ENCODE peak calls at places on chromosomes 3 and 15, in four cellular contexts. One of them, this sample, is unnamed.

GRCh38 chr3:45778761-45779201 is 17.6 kb downstream of the SLC6A20 start:
- DNase-seq in cardiac fibroblast: no peak
- DNase-seq in fibroblast of mammary gland: no peak
- DNase-seq in psoas muscle: no peak
- DNase-seq in this sample: no peak

GRCh38 chr15:43517354-43518072 is at the start of gene MAP1A:
- DNase-seq in cardiac fibroblast: peak; percentile 67
- DNase-seq in fibroblast of mammary gland: peak; percentile 54
- DNase-seq in psoas muscle: peak; percentile 60
- DNase-seq in this sample: peak; percentile 78

GRCh38 chr3:99857278-99857677 is 39.6 kb downstream of the CMSS1 start:
- DNase-seq in cardiac fibroblast: no peak
- DNase-seq in fibroblast of mammary gland: no peak
- DNase-seq in psoas muscle: no peak
- DNase-seq in this sample: no peak

GRCh38 chr3:188944108-188944507 is 227.7 kb upstream of the TPRG1 start:
- DNase-seq in cardiac fibroblast: peak; percentile 58
- DNase-seq in fibroblast of mammary gland: no peak
- DNase-seq in psoas muscle: no peak
- DNase-seq in this sample: no peak

GRCh38 chr3:79521221-79521848 is 246.5 kb downstream of the ROBO1 start:
- DNase-seq in cardiac fibroblast: peak; percentile 59
- DNase-seq in fibroblast of mammary gland: peak; percentile 39
- DNase-seq in psoas muscle: no peak
- DNase-seq in this sample: peak; percentile 76

GRCh38 chr15:51223771-51224229 is 114.6 kb downstream of the CYP19A1 start:
- DNase-seq in cardiac fibroblast: peak; percentile 80
- DNase-seq in fibroblast of mammary gland: peak; percentile 97
- DNase-seq in psoas muscle: no peak
- DNase-seq in this sample: peak; percentile 55

GRCh38 chr15:85010472-85011209 is 29.0 kb downstream of the PDE8A start:
- DNase-seq in cardiac fibroblast: peak; percentile 67
- DNase-seq in fibroblast of mammary gland: peak; percentile 57
- DNase-seq in psoas muscle: no peak
- DNase-seq in this sample: peak; percentile 56

GRCh38 chr3:148518520-148518919 is 179.2 kb upstream of the AGTR1 start:
- DNase-seq in cardiac fibroblast: no peak
- DNase-seq in fibroblast of mammary gland: no peak
- DNase-seq in psoas muscle: no peak
- DNase-seq in this sample: no peak

GRCh38 chr15:89767411-89767915 is 8.7 kb upstream of the MESP2 start:
- DNase-seq in cardiac fibroblast: no peak
- DNase-seq in fibroblast of mammary gland: no peak
- DNase-seq in psoas muscle: no peak
- DNase-seq in this sample: no peak

GRCh38 chr15:93497256-93497655 is 408.2 kb upstream of the RGMA start:
- DNase-seq in cardiac fibroblast: no peak
- DNase-seq in fibroblast of mammary gland: no peak
- DNase-seq in psoas muscle: no peak
- DNase-seq in this sample: no peak

GRCh38 chr3:18758047-18758704 is 333.0 kb upstream of the SATB1 start:
- DNase-seq in cardiac fibroblast: peak; percentile 59
- DNase-seq in fibroblast of mammary gland: peak; percentile 32
- DNase-seq in psoas muscle: no peak
- DNase-seq in this sample: peak; percentile 0

GRCh38 chr15:90660195-90660995 is 56.8 kb upstream of the BLM start:
- DNase-seq in cardiac fibroblast: peak; percentile 77
- DNase-seq in fibroblast of mammary gland: peak; percentile 94
- DNase-seq in psoas muscle: peak; percentile 85
- DNase-seq in this sample: peak; percentile 94

GRCh38 chr3:144523396-144523795 is 551.8 kb downstream of the DIPK2A start:
- DNase-seq in cardiac fibroblast: no peak
- DNase-seq in fibroblast of mammary gland: no peak
- DNase-seq in psoas muscle: no peak
- DNase-seq in this sample: no peak

GRCh38 chr15:52105856-52106255 is 6.7 kb downstream of the BCL2L10 start:
- DNase-seq in cardiac fibroblast: no peak
- DNase-seq in fibroblast of mammary gland: no peak
- DNase-seq in psoas muscle: no peak
- DNase-seq in this sample: no peak

GRCh38 chr3:104005815-104006214 is 1360.9 kb upstream of the ALCAM start:
- DNase-seq in cardiac fibroblast: no peak
- DNase-seq in fibroblast of mammary gland: no peak
- DNase-seq in psoas muscle: no peak
- DNase-seq in this sample: peak; percentile 23

GRCh38 chr3:42052132-42052866 is 38.9 kb upstream of the TRAK1 start:
- DNase-seq in cardiac fibroblast: peak; percentile 97
- DNase-seq in fibroblast of mammary gland: peak; percentile 91
- DNase-seq in psoas muscle: no peak
- DNase-seq in this sample: peak; percentile 63

GRCh38 chr3:65732060-65732933 is 306.4 kb downstream of the MAGI1 start:
- DNase-seq in cardiac fibroblast: peak; percentile 71
- DNase-seq in fibroblast of mammary gland: peak; percentile 73
- DNase-seq in psoas muscle: no peak
- DNase-seq in this sample: peak; percentile 82

GRCh38 chr3:40120067-40120692 is 189.3 kb upstream of the EIF1B start:
- DNase-seq in cardiac fibroblast: no peak
- DNase-seq in fibroblast of mammary gland: no peak
- DNase-seq in psoas muscle: no peak
- DNase-seq in this sample: no peak

GRCh38 chr3:16423947-16424673 is 89.4 kb downstream of the RFTN1 start:
- DNase-seq in cardiac fibroblast: no peak
- DNase-seq in fibroblast of mammary gland: no peak
- DNase-seq in psoas muscle: no peak
- DNase-seq in this sample: no peak

GRCh38 chr3:16417945-16418739 is 95.4 kb downstream of the RFTN1 start:
- DNase-seq in cardiac fibroblast: peak; percentile 8
- DNase-seq in fibroblast of mammary gland: no peak
- DNase-seq in psoas muscle: no peak
- DNase-seq in this sample: no peak

GRCh38 chr3:16423298-16423697 is 90.2 kb downstream of the RFTN1 start:
- DNase-seq in cardiac fibroblast: no peak
- DNase-seq in fibroblast of mammary gland: no peak
- DNase-seq in psoas muscle: no peak
- DNase-seq in this sample: no peak

GRCh38 chr3:16415911-16416310 is 97.6 kb downstream of the RFTN1 start:
- DNase-seq in cardiac fibroblast: peak; percentile 24
- DNase-seq in fibroblast of mammary gland: no peak
- DNase-seq in psoas muscle: no peak
- DNase-seq in this sample: peak; percentile 42

GRCh38 chr3:16419640-16420039 is 93.9 kb downstream of the RFTN1 start:
- DNase-seq in cardiac fibroblast: peak; percentile 50
- DNase-seq in fibroblast of mammary gland: peak; percentile 68
- DNase-seq in psoas muscle: no peak
- DNase-seq in this sample: peak; percentile 66
- H3K4me3 ChIP-seq in cardiac fibroblast: no peak overlapping the region
- H3K4me3 ChIP-seq in fibroblast of mammary gland: no peak overlapping the region
- H3K4me3 ChIP-seq in psoas muscle: no peak overlapping the region
- H3K4me3 ChIP-seq in this sample: no peak overlapping the region

GRCh38 chr15:100129677-100130076 is 212.1 kb downstream of the ADAMTS17 start:
- DNase-seq in cardiac fibroblast: no peak
- DNase-seq in fibroblast of mammary gland: no peak
- DNase-seq in psoas muscle: no peak
- DNase-seq in this sample: no peak
- TF ChIP-seq CTCF in cardiac fibroblast: no peak
- TF ChIP-seq CTCF in fibroblast of mammary gland: no peak
- TF ChIP-seq CTCF in psoas muscle: no peak
- TF ChIP-seq CTCF in this sample: peak; percentile 32

DNA sequence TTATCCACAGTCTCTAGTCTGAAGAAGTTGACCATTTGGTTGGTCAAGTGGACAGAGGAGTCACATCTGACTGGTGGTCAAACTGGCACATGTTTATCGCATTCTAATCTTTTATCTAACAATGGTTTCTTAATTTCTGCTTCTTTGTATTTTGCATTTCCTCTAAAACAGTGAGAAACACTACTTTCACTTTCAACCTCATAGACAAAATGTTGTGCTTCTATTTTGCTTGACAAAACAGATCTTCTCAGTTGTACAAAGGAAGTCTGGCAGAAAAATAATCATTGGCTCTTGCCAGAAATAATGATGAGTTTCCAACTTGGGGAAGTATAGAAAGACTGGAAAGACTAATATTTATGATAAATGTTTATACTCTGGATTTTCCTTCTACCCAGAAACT is 103.9 kb downstream of the MME start:
- DNase-seq in cardiac fibroblast: no peak
- DNase-seq in fibroblast of mammary gland: no peak
- DNase-seq in psoas muscle: no peak
- DNase-seq in this sample: no peak
- H3K4me3 ChIP-seq in cardiac fibroblast: no peak overlapping the region
- H3K4me3 ChIP-seq in fibroblast of mammary gland: no peak overlapping the region
- H3K4me3 ChIP-seq in psoas muscle: no peak overlapping the region
- H3K4me3 ChIP-seq in this sample: no peak overlapping the region

DNA sequence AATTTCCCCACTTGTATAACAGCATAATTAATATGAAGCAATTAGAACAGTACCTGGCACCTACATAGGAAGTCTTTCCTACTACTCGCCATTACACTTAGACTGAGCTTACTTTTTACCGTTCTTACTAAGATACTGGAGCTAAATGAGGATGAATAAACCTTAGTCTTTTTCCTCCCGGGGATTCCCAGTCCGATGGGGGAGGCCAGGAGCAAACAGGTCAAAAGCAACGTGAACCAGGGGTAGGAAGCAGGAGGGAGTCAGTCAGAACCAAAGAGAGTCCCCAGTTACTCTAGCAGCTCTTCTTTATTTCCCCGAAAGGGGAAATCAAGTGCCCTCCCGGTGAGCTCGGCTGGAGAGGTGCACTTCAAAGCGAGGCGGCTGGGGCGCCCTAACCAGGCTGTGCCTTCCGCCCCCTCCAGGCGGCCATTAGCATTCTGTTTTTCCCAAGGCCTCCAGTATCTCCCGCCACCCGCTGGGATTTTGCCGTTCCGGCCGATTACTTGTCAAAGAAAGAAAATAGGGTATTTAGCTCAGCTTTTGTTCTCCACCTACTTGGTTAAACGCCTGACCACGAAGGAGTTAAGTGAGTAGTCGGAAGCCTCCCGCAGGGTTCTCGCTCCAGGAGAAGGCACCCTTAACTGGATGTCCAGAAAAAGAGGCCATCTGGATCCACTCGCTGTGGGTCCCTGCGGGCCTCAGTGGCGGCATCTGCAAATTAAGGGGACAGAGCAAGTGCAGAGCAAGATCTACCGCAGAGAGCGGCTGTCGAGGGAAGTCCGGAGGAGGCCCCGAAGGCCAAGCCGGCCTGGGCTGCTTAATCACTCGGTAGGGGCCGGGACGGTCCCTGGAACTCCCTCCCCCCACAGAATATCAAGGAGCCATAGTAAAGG is 6.3 kb upstream of the EOMES start:
- DNase-seq in cardiac fibroblast: no peak
- DNase-seq in fibroblast of mammary gland: no peak
- DNase-seq in psoas muscle: no peak
- DNase-seq in this sample: no peak
- TF ChIP-seq CTCF in cardiac fibroblast: peak; percentile 29
- TF ChIP-seq CTCF in fibroblast of mammary gland: peak; percentile 13
- TF ChIP-seq CTCF in psoas muscle: no peak
- TF ChIP-seq CTCF in this sample: peak; percentile 36